ENCODE peak calls at places on chromosome 5, in eight cellular contexts. G is RCC 7860; K is stimulated activated CD4-positive, alpha-beta T cell treated with anti-CD3 and anti-CD28 coated beads, Interleukin-15, amount 100 ng/mL, for 1 hour; Z is germinal center; P is HT-29; R is islet precursor cell; B is GM23248; N is CD8-positive, alpha-beta T cell. F is an unnamed sample.

GRCh38 chr5:150219142-150219541 is 29.3 kb downstream of the SLC6A7 start:
- DNase-seq in G (no peak), K (no peak), Z (no peak), P (no peak), R (no peak), B (peak), N (no peak), F (no peak)

GRCh38 chr5:2614571-2614970 is 136.9 kb downstream of the IRX2 start:
- DNase-seq in G (no peak), K (no peak), Z (no peak), P (no peak), R (no peak), B (no peak), N (no peak), F (no peak)

GRCh38 chr5:157431544-157432200 is 28.3 kb upstream of the NIPAL4 start:
- DNase-seq in G (peak), K (no peak), Z (peak), P (peak), R (no peak), B (peak), N (no peak), F (no peak)

GRCh38 chr5:127940854-127941253 is 142.7 kb upstream of the SLC12A2 start:
- DNase-seq in G (no peak), K (no peak), Z (no peak), P (no peak), R (no peak), B (no peak), N (no peak), F (no peak)

GRCh38 chr5:170791325-170791954 is 7.9 kb downstream of the GABRP start:
- DNase-seq in G (no peak), K (no peak), Z (peak), P (peak), R (peak), B (peak), N (no peak), F (no peak)

GRCh38 chr5:154698681-154699275 is 56.4 kb upstream of the LARP1 start:
- DNase-seq in G (no peak), K (no peak), Z (no peak), P (no peak), R (no peak), B (no peak), N (no peak), F (no peak)

GRCh38 chr5:54148858-54149257 is 161.5 kb downstream of the ARL15 start:
- DNase-seq in G (no peak), K (no peak), Z (no peak), P (no peak), R (no peak), B (no peak), N (no peak), F (no peak)

GRCh38 chr5:127567026-127567768 is 49.8 kb downstream of the PRRC1 start:
- DNase-seq in G (no peak), K (no peak), Z (no peak), P (no peak), R (no peak), B (no peak), N (no peak), F (no peak)

GRCh38 chr5:141879941-141880738 is 1.9 kb upstream of the PCDH1 start:
- DNase-seq in G (no peak), K (no peak), Z (no peak), P (no peak), R (no peak), B (no peak), N (no peak), F (no peak)

GRCh38 chr5:135158315-135158697 is 124.3 kb upstream of the PITX1 start:
- DNase-seq in G (no peak), K (no peak), Z (no peak), P (no peak), R (no peak), B (no peak), N (no peak), F (no peak)

GRCh38 chr5:153632748-153633290 is 142.3 kb downstream of the GRIA1 start:
- DNase-seq in G (no peak), K (no peak), Z (no peak), P (no peak), R (no peak), B (peak), N (no peak), F (no peak)

GRCh38 chr5:149633671-149634350 is 52.5 kb downstream of the ARHGEF37 start:
- DNase-seq in G (no peak), K (no peak), Z (no peak), P (no peak), R (no peak), B (peak), N (no peak), F (no peak)

GRCh38 chr5:45696206-45696836 is at the start of gene HCN1:
- DNase-seq in G (no peak), K (peak), Z (peak), P (no peak), R (peak), B (peak), N (no peak), F (no peak)

GRCh38 chr5:167899490-167899889 is 392.0 kb upstream of the WWC1 start:
- DNase-seq in G (peak), K (no peak), Z (no peak), P (no peak), R (no peak), B (peak), N (no peak), F (no peak)

GRCh38 chr5:88836195-88836838 is 46.7 kb downstream of the MEF2C start:
- DNase-seq in G (no peak), K (no peak), Z (no peak), P (no peak), R (peak), B (no peak), N (no peak), F (no peak)

GRCh38 chr5:145829708-145830361 is 5.3 kb downstream of the PRELID2 start:
- DNase-seq in G (no peak), K (no peak), Z (no peak), P (peak), R (no peak), B (no peak), N (no peak), F (no peak)

GRCh38 chr5:89546658-89547057 is 663.7 kb upstream of the MEF2C start:
- DNase-seq in G (no peak), K (no peak), Z (peak), P (no peak), R (no peak), B (no peak), N (no peak), F (no peak)

GRCh38 chr5:132387649-132388117 is 18.2 kb downstream of the SLC22A5 start:
- DNase-seq in G (peak), K (no peak), Z (no peak), P (peak), R (peak), B (peak), N (no peak), F (no peak)

GRCh38 chr5:114101153-114101552 is 260.7 kb upstream of the KCNN2 start:
- DNase-seq in G (no peak), K (no peak), Z (peak), P (peak), R (no peak), B (peak), N (no peak), F (no peak)

GRCh38 chr5:177397875-177398390 is 2.5 kb downstream of the PFN3 start:
- DNase-seq in G (no peak), K (no peak), Z (no peak), P (no peak), R (no peak), B (no peak), N (no peak), F (no peak)

GRCh38 chr5:127343866-127344265 is 53.3 kb downstream of the MEGF10 start:
- DNase-seq in G (no peak), K (no peak), Z (no peak), P (no peak), R (no peak), B (no peak), N (no peak), F (no peak)

GRCh38 chr5:10387690-10388089 is 34.2 kb downstream of the MARCHF6 start:
- DNase-seq in G (no peak), K (no peak), Z (no peak), P (no peak), R (no peak), B (peak), N (no peak), F (no peak)

GRCh38 chr5:30548580-30549305 is 644.7 kb upstream of the CDH6 start:
- DNase-seq in G (no peak), K (no peak), Z (no peak), P (no peak), R (no peak), B (no peak), N (no peak), F (no peak)

GRCh38 chr5:56026863-56027300 is 32.1 kb upstream of the IL6ST start:
- DNase-seq in G (peak), K (no peak), Z (no peak), P (no peak), R (no peak), B (peak), N (no peak), F (no peak)

F was measured in stimulated activated CD8-positive, alpha-beta memory T cell treated with anti-CD3 and anti-CD28 coated beads, Interleukin-12 subunit alpha, Interleukin-12 subunit beta, amount 100 ng/mL, for 1 hour.